ENCODE peak calls at places on chromosomes 2 and 18, in six cellular contexts. D is CD8-positive, alpha-beta memory T cell; T is Daoy; Q is RPMI7951; B is T47D; E is CD8-positive, alpha-beta T cell. Z is an unnamed sample.

GRCh38 chr2:210630904-210631560 is 74.6 kb downstream of the CPS1 start:
- DNase-seq in D (no peak), T (no peak), Q (no peak), B (no peak), E (no peak), Z (peak; percentile 26)

GRCh38 chr2:19574788-19575260 is 216.4 kb upstream of the OSR1 start:
- DNase-seq in D (no peak), T (peak; percentile 13), Q (peak; percentile 91), B (no peak), E (no peak), Z (no peak)

GRCh38 chr18:48918660-48919415 is 31.9 kb downstream of the SMAD7 start:
- DNase-seq in D (no peak), T (no peak), Q (no peak), B (no peak), E (no peak), Z (no peak)

GRCh38 chr2:129751409-129751808 is 228.1 kb upstream of the RAB6C start:
- DNase-seq in D (no peak), T (no peak), Q (no peak), B (no peak), E (no peak), Z (no peak)

GRCh38 chr2:112163541-112163981 is 25.4 kb downstream of the FBLN7 start:
- DNase-seq in D (no peak), T (no peak), Q (no peak), B (no peak), E (no peak), Z (no peak)

GRCh38 chr2:45578056-45578843 is 32.8 kb downstream of the SRBD1 start:
- DNase-seq in D (peak; percentile 19), T (peak; percentile 27), Q (peak; percentile 16), B (no peak), E (no peak), Z (peak; percentile 18)

GRCh38 chr2:237866119-237866621 is 6.7 kb downstream of the RAMP1 start:
- DNase-seq in D (no peak), T (peak; percentile 71), Q (peak; percentile 77), B (no peak), E (no peak), Z (no peak)

GRCh38 chr2:207239222-207239674 is 73.5 kb upstream of the KLF7 start:
- DNase-seq in D (no peak), T (peak; percentile 97), Q (peak; percentile 100), B (no peak), E (no peak), Z (no peak)

GRCh38 chr2:109384308-109385271 is 229.2 kb downstream of the SEPTIN10 start:
- DNase-seq in D (no peak), T (no peak), Q (no peak), B (no peak), E (no peak), Z (no peak)

GRCh38 chr2:126042089-126042488 is 613.9 kb upstream of the GYPC start:
- DNase-seq in D (no peak), T (no peak), Q (no peak), B (no peak), E (no peak), Z (no peak)

GRCh38 chr18:46518438-46518837 is 138.6 kb downstream of the LOXHD1 start:
- DNase-seq in D (no peak), T (no peak), Q (peak; percentile 5), B (peak; percentile 3), E (no peak), Z (no peak)

GRCh38 chr2:20231632-20232031 is 6.7 kb upstream of the SDC1 start:
- DNase-seq in D (no peak), T (peak; percentile 93), Q (peak; percentile 93), B (no peak), E (no peak), Z (no peak)

GRCh38 chr18:3966985-3967856 is 487.9 kb downstream of the DLGAP1 start:
- DNase-seq in D (no peak), T (peak; percentile 65), Q (no peak), B (no peak), E (no peak), Z (no peak)

GRCh38 chr2:3311601-3312000 is 66.0 kb downstream of the EIPR1 start:
- DNase-seq in D (no peak), T (no peak), Q (no peak), B (no peak), E (no peak), Z (no peak)

GRCh38 chr18:38801640-38802039 is 1236.0 kb upstream of the CELF4 start:
- DNase-seq in D (no peak), T (no peak), Q (no peak), B (no peak), E (no peak), Z (no peak)

GRCh38 chr18:47594621-47595086 is 335.8 kb downstream of the SMAD2 start:
- DNase-seq in D (no peak), T (no peak), Q (no peak), B (no peak), E (no peak), Z (no peak)

GRCh38 chr2:10404324-10405143 is 43.6 kb downstream of the ODC1 start:
- DNase-seq in D (no peak), T (peak; percentile 60), Q (peak; percentile 59), B (peak; percentile 23), E (no peak), Z (peak; percentile 48)

Z was measured in glutamatergic neuron.